ENCODE peak calls at places on chromosomes 3 and 15, in seven cellular contexts. O is GM12891, Z is K562, G is HepG2, P is SK-N-SH, T is H1, Q is GM12878. N is an unnamed sample.

GRCh38 chr3:44555753-44556152 is 760 bp downstream of the ZKSCAN7 start:
- DNase-seq in Q (no peak), Z (no peak), O (peak), T (no peak), G (peak), P (peak), N (no peak)

GRCh38 chr3:30269751-30270445 is 336.5 kb upstream of the TGFBR2 start:
- DNase-seq in T (no peak), P (no peak), Q (no peak), O (no peak), G (no peak), Z (no peak), N (no peak)

GRCh38 chr3:106830334-106830733 is 546.9 kb upstream of the CCDC54 start:
- DNase-seq in G (no peak), Z (no peak), O (no peak), P (no peak), Q (no peak), T (no peak), N (no peak)

GRCh38 chr15:41512078-41512394 is 1.6 kb downstream of the LTK start:
- DNase-seq in Q (no peak), G (no peak), T (peak), P (no peak), Z (no peak), O (no peak), N (no peak)

GRCh38 chr15:39079296-39079834 is 501.5 kb upstream of the THBS1 start:
- DNase-seq in Z (no peak), G (no peak), O (no peak), Q (no peak), P (no peak), T (no peak), N (no peak)

GRCh38 chr3:58178528-58179234 is 32.1 kb downstream of the DNASE1L3 start:
- DNase-seq in Z (no peak), Q (no peak), P (no peak), T (no peak), G (no peak), O (no peak), N (no peak)

GRCh38 chr3:99859855-99860254 is 42.2 kb downstream of the CMSS1 start:
- DNase-seq in G (no peak), O (no peak), Q (no peak), P (peak), Z (no peak), T (no peak), N (no peak)

GRCh38 chr15:85150130-85150480 is 168.4 kb downstream of the PDE8A start:
- DNase-seq in Z (no peak), Q (no peak), O (no peak), P (no peak), G (no peak), T (no peak), N (no peak)

GRCh38 chr3:43537206-43537605 is 84.6 kb downstream of the ANO10 start:
- DNase-seq in G (no peak), T (no peak), P (no peak), Z (no peak), O (no peak), Q (no peak), N (no peak)

GRCh38 chr3:188974856-188975611 is 196.7 kb upstream of the TPRG1 start:
- DNase-seq in Q (no peak), T (no peak), Z (no peak), P (no peak), O (no peak), G (no peak), N (no peak)

GRCh38 chr3:114506622-114507300 is 212.9 kb downstream of the TIGIT start:
- DNase-seq in G (no peak), Z (no peak), P (no peak), O (no peak), T (no peak), Q (no peak), N (no peak)

GRCh38 chr15:42348083-42348482 is 11.2 kb upstream of the CAPN3 start:
- DNase-seq in G (no peak), Q (no peak), O (no peak), T (no peak), P (no peak), Z (no peak), N (no peak)

GRCh38 chr3:15271785-15272381 is 60.5 kb downstream of the SH3BP5 start:
- DNase-seq in G (no peak), O (peak), P (no peak), T (no peak), Z (no peak), Q (peak), N (peak)

GRCh38 chr15:70217246-70218160 is 119.8 kb upstream of the TLE3 start:
- DNase-seq in G (no peak), O (no peak), Q (no peak), P (peak), Z (no peak), T (no peak), N (no peak)
- TF ChIP-seq TAF1 in G (no peak), O (no peak), Q (no peak), P (no peak), Z (no peak), T (no peak), N (no peak)

DNA sequence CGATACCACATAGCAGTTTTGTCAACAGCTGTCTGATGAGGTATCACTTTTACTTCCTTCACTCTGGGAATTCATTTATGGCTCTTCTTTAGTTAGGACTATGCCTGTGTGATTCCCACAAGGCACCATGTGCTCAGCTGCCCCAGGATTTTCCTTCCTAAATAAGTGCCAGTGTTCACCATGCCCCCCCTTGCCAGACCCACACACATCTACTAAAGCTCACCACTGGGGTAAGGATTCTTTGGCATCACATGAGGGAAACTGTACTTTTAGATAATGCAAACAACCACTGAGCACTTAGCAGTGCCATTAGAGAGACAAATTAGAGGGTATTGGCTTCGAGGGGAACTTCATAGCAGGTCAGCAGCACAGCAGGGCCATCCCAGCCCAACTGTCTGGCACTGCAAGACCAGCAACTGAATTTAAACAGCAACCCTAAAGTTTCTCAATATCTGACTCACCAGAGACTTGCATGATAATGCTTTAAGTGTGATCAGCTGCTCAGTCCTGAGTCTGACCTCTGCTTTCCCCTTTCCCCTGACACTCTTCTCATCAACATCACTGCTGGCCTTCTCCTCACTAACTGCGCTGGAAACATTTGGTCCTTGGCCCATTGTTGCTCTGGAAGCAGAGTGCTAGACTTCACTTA is 114.3 kb downstream of the STAC start:
- DNase-seq in G (no peak), Z (no peak), P (peak), Q (no peak), T (no peak), O (no peak), N (no peak)
- TF ChIP-seq TAF1 in G (no peak), Z (no peak), P (no peak), Q (no peak), T (no peak), O (no peak), N (no peak)

GRCh38 chr3:50163572-50163971 is 8.4 kb downstream of the SEMA3F start:
- DNase-seq in P (no peak), Z (no peak), Q (no peak), G (no peak), T (no peak), O (no peak), N (no peak)
- TF ChIP-seq TAF1 in P (no peak), Z (no peak), Q (no peak), G (no peak), T (no peak), O (no peak), N (no peak)

GRCh38 chr3:122560680-122561079 is 3.4 kb downstream of the PARP9 start:
- DNase-seq in T (no peak), P (peak), G (peak), O (no peak), Q (peak), Z (no peak), N (peak)

GRCh38 chr3:122559906-122560305 is 4.2 kb downstream of the PARP9 start:
- DNase-seq in O (no peak), Q (no peak), G (no peak), T (no peak), Z (no peak), P (no peak), N (no peak)

GRCh38 chr3:122563717-122564025 is 429 bp downstream of the PARP9 start:
- DNase-seq in P (peak), Z (no peak), G (no peak), O (no peak), Q (no peak), T (no peak), N (no peak)

GRCh38 chr3:122564155-122564912 is at the start of the genes DTX3L and PARP9:
- DNase-seq in O (peak), P (peak), Q (no peak), T (peak), Z (peak), G (peak), N (peak)

DNA sequence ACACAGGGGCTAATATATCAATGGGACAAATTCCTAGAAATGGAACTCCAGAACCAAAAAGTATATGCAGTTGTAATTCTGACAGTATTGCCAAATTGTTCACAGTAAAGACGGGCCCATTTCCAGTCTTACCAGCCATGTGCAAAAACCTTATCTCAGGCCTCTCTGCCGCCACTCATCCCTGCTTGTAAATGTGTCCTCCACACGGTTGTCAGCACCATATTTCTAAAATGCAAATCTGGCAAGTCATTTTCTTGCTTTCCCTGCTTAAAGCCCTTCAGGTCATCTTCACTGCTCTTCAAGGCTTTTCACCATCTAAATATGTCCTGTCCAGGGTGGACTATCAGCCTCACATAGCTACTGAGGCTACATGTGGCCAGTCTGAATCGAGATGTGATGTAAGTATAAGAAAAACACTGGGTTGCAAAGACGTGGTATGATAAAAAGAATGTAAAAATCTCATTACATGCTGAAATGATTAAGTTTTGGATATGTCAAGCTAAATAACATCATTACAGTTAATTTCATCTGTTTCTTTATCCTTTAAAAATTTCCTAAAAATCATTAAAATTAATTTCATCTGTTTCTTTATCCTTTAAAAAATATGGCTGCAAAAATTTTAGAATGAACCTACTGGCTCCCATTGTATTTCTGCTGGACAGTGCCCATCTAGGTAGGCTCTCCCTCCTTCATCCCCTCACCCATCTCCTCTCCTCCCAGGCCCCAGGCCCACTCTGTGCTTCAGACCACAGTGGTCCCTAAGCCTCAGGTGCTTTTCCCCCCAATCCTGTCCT is 980 bp downstream of the PARP9 start:
- DNase-seq in Q (no peak), Z (no peak), O (no peak), T (no peak), G (no peak), P (peak), N (no peak)
- TF ChIP-seq TAF1 in Q (no peak), Z (no peak), O (no peak), T (no peak), G (no peak), P (no peak), N (no peak)

DNA sequence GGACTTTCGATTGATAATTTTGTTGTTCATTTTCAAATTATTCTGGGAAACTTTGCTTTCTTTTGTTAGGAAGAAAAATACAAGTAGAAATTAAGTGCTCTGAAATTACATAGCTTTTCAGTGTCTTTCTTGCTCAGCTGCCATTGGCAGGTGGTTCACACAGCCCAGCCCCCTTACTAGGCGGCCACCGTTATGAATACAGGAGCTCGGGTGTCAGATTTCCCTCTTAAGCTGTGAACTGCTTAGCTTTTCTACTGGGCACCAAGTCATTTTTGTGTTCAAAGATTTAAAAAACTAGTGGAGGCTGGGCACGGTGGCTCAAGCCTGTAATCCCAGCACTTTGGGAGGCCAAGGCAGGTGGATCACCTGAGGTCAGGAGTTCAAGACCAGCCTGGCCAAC is 55.2 kb downstream of the HMG20A start:
- DNase-seq in Q (no peak), G (no peak), Z (no peak), O (no peak), P (no peak), T (no peak), N (no peak)
- TF ChIP-seq TAF1 in Q (no peak), G (no peak), Z (no peak), O (no peak), P (no peak), T (no peak), N (no peak)

N was measured in GM12892.